ENCODE peak calls at places on chromosomes 7 and 10, in eight cellular contexts. N is HCEC 1CT; Y is SK-N-DZ; W is NCI-H2081; X is T-helper 1 cell; R is Calu3; M is stimulated activated CD8-positive, alpha-beta memory T cell treated with anti-CD3 and anti-CD28 coated beads, Interleukin-2, amount 100 ng/mL, for 48 hours; A is hepatocyte. F is an unnamed sample.

GRCh38 chr7:103082497-103082896 is 7.6 kb downstream of the ARMC10 start:
- DNase-seq in N (no peak), Y (no peak), W (no peak), X (no peak), R (no peak), M (no peak), A (no peak), F (no peak)

GRCh38 chr10:75208177-75208576 is 2.4 kb upstream of the VDAC2 start:
- DNase-seq in N (peak), Y (no peak), W (no peak), X (no peak), R (no peak), M (no peak), A (peak), F (no peak)

GRCh38 chr10:32957341-32958084 is 517 bp downstream of the ITGB1 start:
- DNase-seq in N (no peak), Y (no peak), W (no peak), X (peak), R (peak), M (peak), A (peak), F (no peak)

GRCh38 chr10:116905845-116906210 is 56.5 kb downstream of the ENO4 start:
- DNase-seq in N (no peak), Y (no peak), W (no peak), X (no peak), R (no peak), M (no peak), A (no peak), F (no peak)

GRCh38 chr7:70752794-70753241 is 379.1 kb upstream of the GALNT17 start:
- DNase-seq in N (no peak), Y (no peak), W (no peak), X (no peak), R (no peak), M (no peak), A (no peak), F (no peak)

GRCh38 chr10:119634219-119634544 is 17.0 kb upstream of the BAG3 start:
- DNase-seq in N (no peak), Y (no peak), W (no peak), X (no peak), R (no peak), M (no peak), A (no peak), F (no peak)

GRCh38 chr10:77279207-77279606 is 358.4 kb downstream of the KCNMA1 start:
- DNase-seq in N (no peak), Y (no peak), W (peak), X (no peak), R (no peak), M (no peak), A (no peak), F (no peak)

GRCh38 chr10:52539463-52539862 is 225.4 kb downstream of the DKK1 start:
- DNase-seq in N (peak), Y (no peak), W (no peak), X (no peak), R (no peak), M (no peak), A (no peak), F (no peak)

GRCh38 chr10:51620131-51620530 is 79.3 kb downstream of the CSTF2T start:
- DNase-seq in N (no peak), Y (no peak), W (no peak), X (no peak), R (no peak), M (no peak), A (no peak), F (no peak)

GRCh38 chr10:52952391-52953079 is 180.0 kb upstream of the MBL2 start:
- DNase-seq in N (no peak), Y (no peak), W (no peak), X (no peak), R (no peak), M (no peak), A (no peak), F (no peak)

GRCh38 chr7:99928994-99929729 is at the start of gene GJC3:
- DNase-seq in N (peak), Y (peak), W (peak), X (peak), R (peak), M (peak), A (peak), F (peak)

GRCh38 chr7:141609566-141609965 is 58.4 kb downstream of the AGK start:
- DNase-seq in N (no peak), Y (no peak), W (no peak), X (no peak), R (no peak), M (no peak), A (no peak), F (no peak)

GRCh38 chr10:73467210-73467609 is 28.6 kb downstream of the PPP3CB start:
- DNase-seq in N (no peak), Y (no peak), W (no peak), X (no peak), R (no peak), M (no peak), A (no peak), F (no peak)

GRCh38 chr7:106120500-106120899 is 8.4 kb upstream of the SYPL1 start:
- DNase-seq in N (no peak), Y (no peak), W (no peak), X (no peak), R (no peak), M (no peak), A (no peak), F (no peak)

GRCh38 chr10:17033529-17034250 is 95.9 kb downstream of the CUBN start:
- DNase-seq in N (peak), Y (no peak), W (no peak), X (no peak), R (no peak), M (no peak), A (no peak), F (no peak)

GRCh38 chr7:33904680-33905388 is 505 bp upstream of the BMPER start:
- DNase-seq in N (peak), Y (peak), W (peak), X (peak), R (peak), M (peak), A (peak), F (peak)

GRCh38 chr7:132919776-132920175 is 162.1 kb downstream of the CHCHD3 start:
- DNase-seq in N (no peak), Y (no peak), W (no peak), X (no peak), R (no peak), M (no peak), A (no peak), F (no peak)

GRCh38 chr7:1956141-1956540 is 276.6 kb downstream of the MAD1L1 start:
- DNase-seq in N (no peak), Y (no peak), W (no peak), X (no peak), R (no peak), M (no peak), A (no peak), F (no peak)

GRCh38 chr10:17643339-17643754 is 604 bp upstream of the STAM start:
- DNase-seq in N (peak), Y (no peak), W (peak), X (no peak), R (peak), M (no peak), A (peak), F (peak)

GRCh38 chr7:108722561-108722960 is 152.9 kb downstream of the DNAJB9 start:
- DNase-seq in N (no peak), Y (no peak), W (no peak), X (no peak), R (no peak), M (no peak), A (no peak), F (no peak)

GRCh38 chr7:25907214-25907613 is 244.8 kb upstream of the NFE2L3 start:
- DNase-seq in N (no peak), Y (no peak), W (no peak), X (no peak), R (no peak), M (no peak), A (no peak), F (no peak)

GRCh38 chr7:117068511-117069155 is 115.3 kb downstream of the ST7 start:
- DNase-seq in N (no peak), Y (no peak), W (peak), X (no peak), R (no peak), M (no peak), A (no peak), F (peak)

GRCh38 chr10:58293989-58294388 is 25.0 kb downstream of the CISD1 start:
- DNase-seq in N (no peak), Y (no peak), W (no peak), X (no peak), R (no peak), M (no peak), A (no peak), F (no peak)

GRCh38 chr10:93096901-93097300 is 23.2 kb downstream of the CYP26A1 start:
- DNase-seq in N (no peak), Y (no peak), W (no peak), X (no peak), R (no peak), M (no peak), A (peak), F (no peak)

GRCh38 chr10:1573334-1573969 is 163.9 kb downstream of the ADARB2 start:
- DNase-seq in N (no peak), Y (no peak), W (no peak), X (no peak), R (no peak), M (no peak), A (no peak), F (no peak)

GRCh38 chr10:103083266-103083976 is 109.7 kb downstream of the NT5C2 start:
- DNase-seq in N (no peak), Y (no peak), W (no peak), X (no peak), R (no peak), M (no peak), A (no peak), F (no peak)

GRCh38 chr7:48312151-48312550 is 140.9 kb downstream of the ABCA13 start:
- DNase-seq in N (peak), Y (no peak), W (no peak), X (no peak), R (no peak), M (no peak), A (no peak), F (no peak)

GRCh38 chr7:4204530-4205165 is 477.4 kb upstream of the FOXK1 start:
- DNase-seq in N (no peak), Y (no peak), W (no peak), X (no peak), R (no peak), M (peak), A (peak), F (no peak)

GRCh38 chr7:78226059-78226658 is 427.6 kb downstream of the PHTF2 start:
- DNase-seq in N (peak), Y (peak), W (peak), X (no peak), R (peak), M (peak), A (peak), F (peak)

GRCh38 chr7:17368856-17369520 is 70.5 kb downstream of the AHR start:
- DNase-seq in N (no peak), Y (no peak), W (no peak), X (no peak), R (no peak), M (no peak), A (no peak), F (no peak)

GRCh38 chr10:3231951-3232730 is 59.6 kb upstream of the PITRM1 start:
- DNase-seq in N (no peak), Y (no peak), W (no peak), X (no peak), R (no peak), M (no peak), A (no peak), F (no peak)

GRCh38 chr7:57308631-57309408 is 141.2 kb upstream of the ZNF716 start:
- DNase-seq in N (no peak), Y (no peak), W (no peak), X (no peak), R (no peak), M (no peak), A (no peak), F (no peak)

GRCh38 chr10:31912289-31912688 is 16.3 kb downstream of the ARHGAP12 start:
- DNase-seq in N (peak), Y (no peak), W (no peak), X (no peak), R (no peak), M (no peak), A (peak), F (no peak)

GRCh38 chr7:40572810-40573470 is 438.1 kb downstream of the SUGCT start:
- DNase-seq in N (peak), Y (no peak), W (no peak), X (no peak), R (no peak), M (no peak), A (no peak), F (no peak)

GRCh38 chr7:55509322-55509721 is 63.0 kb downstream of the VOPP1 start:
- DNase-seq in N (peak), Y (no peak), W (no peak), X (no peak), R (no peak), M (no peak), A (no peak), F (no peak)

GRCh38 chr7:26052721-26053120 is 99.3 kb upstream of the NFE2L3 start:
- DNase-seq in N (no peak), Y (no peak), W (no peak), X (no peak), R (peak), M (no peak), A (no peak), F (no peak)

F was measured in NCI-H446.